ENCODE peak calls at places on chromosome 4, in eight cellular contexts. J is SJSA1, H is pancreas, O is spleen, W is endothelial cell of umbilical vein, R is testis, P is lower lobe of right lung, A is A673. I is an unnamed sample.

GRCh38 chr4:10461091-10461849 is 4.0 kb upstream of the ZNF518B start:
- DNase-seq in J (peak; percentile 34), H (peak; percentile 34), O (peak; percentile 94), W (peak; percentile 67), R (peak; percentile 83), P (peak; percentile 82), A (no peak), I (no peak)

GRCh38 chr4:7160951-7161440 is 31.3 kb upstream of the SORCS2 start:
- DNase-seq in J (no peak), H (no peak), O (peak; percentile 58), W (no peak), R (peak; percentile 25), P (no peak), A (no peak), I (no peak)

GRCh38 chr4:124640037-124640730 is 72.3 kb downstream of the ANKRD50 start:
- DNase-seq in J (peak; percentile 28), H (peak; percentile 59), O (no peak), W (peak; percentile 86), R (no peak), P (no peak), A (peak; percentile 55), I (no peak)

GRCh38 chr4:26263165-26263564 is 57.6 kb upstream of the RBPJ start:
- DNase-seq in J (no peak), H (no peak), O (no peak), W (no peak), R (peak; percentile 61), P (no peak), A (peak; percentile 3), I (no peak)

GRCh38 chr4:13455411-13455810 is 28.7 kb downstream of the RAB28 start:
- DNase-seq in J (no peak), H (no peak), O (no peak), W (no peak), R (no peak), P (no peak), A (no peak), I (no peak)

GRCh38 chr4:140330311-140330900 is 43.0 kb upstream of the SCOC start:
- DNase-seq in J (peak; percentile 23), H (no peak), O (no peak), W (peak; percentile 58), R (no peak), P (no peak), A (peak; percentile 38), I (no peak)

GRCh38 chr4:95219109-95219508 is 329.7 kb downstream of the UNC5C start:
- DNase-seq in J (no peak), H (no peak), O (no peak), W (no peak), R (no peak), P (no peak), A (no peak), I (no peak)

GRCh38 chr4:138927065-138927464 is 88.5 kb upstream of the NOCT start:
- DNase-seq in J (no peak), H (no peak), O (no peak), W (peak; percentile 21), R (no peak), P (no peak), A (no peak), I (no peak)

GRCh38 chr4:2417196-2417764 is 1.2 kb downstream of the ZFYVE28 start:
- DNase-seq in J (no peak), H (peak; percentile 47), O (no peak), W (peak; percentile 32), R (no peak), P (peak; percentile 47), A (no peak), I (no peak)

GRCh38 chr4:125676156-125676555 is 361.4 kb downstream of the FAT4 start:
- DNase-seq in J (no peak), H (no peak), O (no peak), W (no peak), R (peak; percentile 56), P (no peak), A (no peak), I (no peak)

GRCh38 chr4:24642941-24643628 is 58.7 kb upstream of the DHX15 start:
- DNase-seq in J (peak; percentile 57), H (no peak), O (no peak), W (no peak), R (no peak), P (no peak), A (peak; percentile 9), I (no peak)

GRCh38 chr4:61556277-61556676 is 356.2 kb downstream of the ADGRL3 start:
- DNase-seq in J (no peak), H (no peak), O (no peak), W (no peak), R (no peak), P (no peak), A (no peak), I (no peak)

GRCh38 chr4:79604152-79604551 is 196.1 kb upstream of the GK2 start:
- DNase-seq in J (no peak), H (no peak), O (no peak), W (no peak), R (no peak), P (no peak), A (no peak), I (no peak)

GRCh38 chr4:79598801-79599200 is 190.8 kb upstream of the GK2 start:
- DNase-seq in J (no peak), H (no peak), O (no peak), W (no peak), R (peak; percentile 25), P (no peak), A (no peak), I (no peak)

GRCh38 chr4:79599691-79600090 is 191.7 kb upstream of the GK2 start:
- DNase-seq in J (no peak), H (no peak), O (no peak), W (no peak), R (peak; percentile 18), P (no peak), A (no peak), I (no peak)

GRCh38 chr4:79607979-79608378 is 200.0 kb upstream of the GK2 start:
- DNase-seq in J (no peak), H (no peak), O (no peak), W (no peak), R (no peak), P (no peak), A (no peak), I (no peak)

DNA sequence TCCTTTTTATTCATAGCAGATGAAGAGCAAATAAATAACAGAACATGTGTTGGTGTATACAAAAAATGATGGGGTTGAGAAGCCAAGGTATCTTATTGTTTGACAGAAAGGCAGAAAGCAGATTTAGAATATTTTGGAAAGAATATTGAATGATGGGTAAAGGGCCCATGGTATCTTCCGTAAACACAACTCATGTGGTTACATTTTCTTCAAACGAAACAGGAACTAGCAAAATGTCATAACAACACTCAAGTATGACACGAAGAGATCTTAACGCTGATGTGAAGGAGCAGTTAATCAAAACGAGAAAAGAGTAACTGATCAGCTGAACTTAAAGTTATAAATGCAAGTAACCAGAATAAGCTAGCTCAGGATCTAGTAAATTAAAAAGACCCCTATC is 195.7 kb upstream of the GK2 start:
- DNase-seq in J (no peak), H (no peak), O (no peak), W (no peak), R (no peak), P (no peak), A (no peak), I (no peak)
- H3K27ac ChIP-seq in J (no peak overlapping the region), H (no peak overlapping the region), O (no peak overlapping the region), W (no peak overlapping the region), R (no peak overlapping the region), P (no peak overlapping the region), A (no peak overlapping the region), I (no peak overlapping the region)

GRCh38 chr4:445410-445809 is 53.5 kb downstream of the ZNF721 start:
- DNase-seq in J (no peak), H (no peak), O (no peak), W (no peak), R (no peak), P (no peak), A (no peak), I (no peak)
- H3K9me3 ChIP-seq in J (no peaks in the 10 kb centered on the region), H (peaks cover 58% of the 10 kb centered on the region), O (peaks cover 100% of the 10 kb centered on the region), W (peaks cover 46% of the 10 kb centered on the region), R (peaks cover 5% of the 10 kb centered on the region), P (peaks cover 100% of the 10 kb centered on the region), A (peaks cover 100% of the 10 kb centered on the region), I (peaks cover 77% of the 10 kb centered on the region)

DNA sequence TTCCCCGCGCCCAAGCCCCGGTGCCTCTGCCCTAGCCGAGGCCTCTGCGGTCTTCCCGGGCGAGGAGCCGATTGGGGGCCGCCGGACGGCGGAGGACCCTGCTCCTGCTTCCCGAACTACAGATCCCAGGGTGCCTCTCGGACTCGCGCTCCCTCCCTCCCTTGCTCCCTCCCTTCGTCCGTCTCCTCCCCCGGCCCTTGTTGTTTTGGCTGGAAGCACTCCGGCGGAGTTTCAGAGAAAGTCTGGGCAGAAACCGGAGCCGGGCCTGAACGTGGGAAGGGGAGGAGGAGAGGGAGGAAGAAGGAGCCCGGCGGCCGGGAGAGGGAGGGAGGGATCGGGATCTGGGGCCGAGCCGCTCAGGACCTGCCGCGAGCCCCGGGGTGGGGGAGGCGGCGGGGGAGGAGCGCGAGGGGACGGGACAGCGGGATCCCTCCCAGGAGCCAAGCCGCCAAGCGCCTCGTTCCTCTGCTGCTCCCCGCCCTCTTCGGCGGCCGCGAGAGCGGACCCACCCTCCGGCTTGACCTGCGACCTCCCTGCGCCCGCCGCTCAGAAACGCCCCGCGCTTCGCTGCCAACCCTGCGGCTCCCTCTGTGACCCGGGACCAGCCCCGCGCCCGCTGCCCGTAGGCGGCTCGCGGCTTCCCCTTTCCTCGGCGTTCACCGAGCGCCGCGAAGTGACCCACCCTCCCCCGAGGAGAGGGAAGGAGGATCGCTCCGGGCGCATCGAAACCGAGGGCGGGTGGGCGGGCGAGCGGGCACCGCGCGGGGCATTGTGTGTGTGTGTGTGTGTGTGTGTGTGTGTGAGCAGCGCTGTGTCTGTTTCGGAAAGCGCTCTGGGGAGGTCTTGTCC is 473 bp upstream of the GAB1 start:
- DNase-seq in J (peak; percentile 79), H (peak; percentile 85), O (peak; percentile 95), W (peak; percentile 93), R (peak; percentile 91), P (peak; percentile 94), A (peak; percentile 93), I (peak; percentile 95)
- H3K27ac ChIP-seq in J (peak overlapping the region; percentile 5), H (peak overlapping the region; percentile 90), O (peak overlapping the region; percentile 94), W (peak overlapping the region; percentile 61), R (peak overlapping the region; percentile 97), P (peak overlapping the region; percentile 90), A (peak overlapping the region; percentile 88), I (peak overlapping the region; percentile 90)

GRCh38 chr4:129064717-129065116 is 28.6 kb downstream of the SCLT1 start:
- DNase-seq in J (no peak), H (no peak), O (no peak), W (no peak), R (no peak), P (no peak), A (no peak), I (no peak)

GRCh38 chr4:129063640-129064039 is 29.7 kb downstream of the SCLT1 start:
- DNase-seq in J (no peak), H (no peak), O (no peak), W (no peak), R (no peak), P (no peak), A (no peak), I (no peak)

GRCh38 chr4:129062580-129062979 is 30.8 kb downstream of the SCLT1 start:
- DNase-seq in J (no peak), H (no peak), O (no peak), W (no peak), R (no peak), P (no peak), A (no peak), I (no peak)

DNA sequence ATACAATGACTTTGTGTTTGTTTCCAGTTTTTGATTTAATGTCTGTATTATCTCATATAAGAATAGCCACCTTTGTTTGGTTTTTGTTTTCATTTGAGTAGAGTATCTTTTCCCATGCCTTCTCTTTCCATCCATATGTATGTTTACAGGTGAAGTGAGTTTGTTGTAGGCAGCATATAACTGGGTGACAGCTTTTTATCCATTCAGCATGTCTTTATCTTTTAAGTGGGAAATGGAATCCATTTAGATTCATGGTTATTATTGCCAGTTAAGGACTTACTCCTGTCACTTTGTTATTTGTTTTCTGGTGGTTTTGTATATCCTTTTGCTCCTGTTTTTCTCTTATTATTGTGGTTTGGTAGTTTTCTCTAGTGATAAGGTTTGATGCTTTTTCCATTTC is 34.3 kb downstream of the SCLT1 start:
- DNase-seq in J (no peak), H (no peak), O (no peak), W (no peak), R (no peak), P (no peak), A (no peak), I (no peak)
- H3K9me3 ChIP-seq in J (peaks cover 39% of the 10 kb centered on the region), H (peaks cover 4% of the 10 kb centered on the region), O (peaks cover 99% of the 10 kb centered on the region), W (no peaks in the 10 kb centered on the region), R (no peaks in the 10 kb centered on the region), P (peaks cover 83% of the 10 kb centered on the region), A (peaks cover 73% of the 10 kb centered on the region), I (peaks cover 42% of the 10 kb centered on the region)

I was measured in WERI-Rb-1.